ENCODE peak calls at places on chromosome 4, in nine cellular contexts. Y is GM23338, N is tibial artery, U is neural progenitor cell, P is psoas muscle, C is cardiac fibroblast, T is coronary artery, W is endodermal cell, E is mammary epithelial cell. J is an unnamed sample.

GRCh38 chr4:53616219-53616618 is 24.9 kb upstream of the LNX1 start:
- DNase-seq in Y (no peak), N (no peak), U (no peak), P (no peak), C (no peak), T (no peak), W (no peak), E (no peak), J (no peak)

GRCh38 chr4:139815646-139816601 is 150.3 kb downstream of the MGST2 start:
- DNase-seq in Y (peak; percentile 80), N (peak; percentile 71), U (peak; percentile 81), P (peak; percentile 78), C (peak; percentile 80), T (no peak), W (peak; percentile 86), E (no peak), J (peak; percentile 83)

GRCh38 chr4:142128529-142128928 is 492.1 kb downstream of the IL15 start:
- DNase-seq in Y (peak; percentile 7), N (no peak), U (no peak), P (no peak), C (no peak), T (peak; percentile 72), W (no peak), E (no peak), J (peak; percentile 53)

GRCh38 chr4:8580321-8581093 is at the start of gene GPR78:
- DNase-seq in Y (peak; percentile 95), N (no peak), U (peak; percentile 96), P (peak; percentile 70), C (peak; percentile 46), T (no peak), W (peak; percentile 98), E (peak; percentile 29), J (peak; percentile 39)

GRCh38 chr4:188403272-188403671 is 264.0 kb downstream of the TRIML1 start:
- DNase-seq in Y (peak; percentile 63), N (no peak), U (peak; percentile 20), P (no peak), C (no peak), T (no peak), W (peak; percentile 76), E (peak; percentile 41), J (no peak)

GRCh38 chr4:14681330-14681729 is 321.0 kb upstream of the CPEB2 start:
- DNase-seq in Y (no peak), N (no peak), U (no peak), P (no peak), C (no peak), T (no peak), W (no peak), E (no peak), J (no peak)

GRCh38 chr4:151675366-151676060 is 85.3 kb downstream of the GATB start:
- DNase-seq in Y (no peak), N (no peak), U (peak; percentile 51), P (no peak), C (peak; percentile 49), T (no peak), W (no peak), E (peak; percentile 33), J (peak; percentile 29)

GRCh38 chr4:15729910-15730533 is 27.2 kb downstream of the BST1 start:
- DNase-seq in Y (peak; percentile 77), N (no peak), U (peak; percentile 63), P (no peak), C (peak; percentile 64), T (no peak), W (no peak), E (peak; percentile 33), J (peak; percentile 67)

GRCh38 chr4:176134670-176135069 is 60.7 kb downstream of the SPATA4 start:
- DNase-seq in Y (no peak), N (no peak), U (no peak), P (no peak), C (no peak), T (no peak), W (no peak), E (no peak), J (no peak)
- H3K4me3 ChIP-seq in Y (no peak overlapping the region), N (no peak overlapping the region), U (no peak overlapping the region), P (no peak overlapping the region), C (no peak overlapping the region), T (no peak overlapping the region), W (no peak overlapping the region), E (no peak overlapping the region), J (no peak overlapping the region)

DNA sequence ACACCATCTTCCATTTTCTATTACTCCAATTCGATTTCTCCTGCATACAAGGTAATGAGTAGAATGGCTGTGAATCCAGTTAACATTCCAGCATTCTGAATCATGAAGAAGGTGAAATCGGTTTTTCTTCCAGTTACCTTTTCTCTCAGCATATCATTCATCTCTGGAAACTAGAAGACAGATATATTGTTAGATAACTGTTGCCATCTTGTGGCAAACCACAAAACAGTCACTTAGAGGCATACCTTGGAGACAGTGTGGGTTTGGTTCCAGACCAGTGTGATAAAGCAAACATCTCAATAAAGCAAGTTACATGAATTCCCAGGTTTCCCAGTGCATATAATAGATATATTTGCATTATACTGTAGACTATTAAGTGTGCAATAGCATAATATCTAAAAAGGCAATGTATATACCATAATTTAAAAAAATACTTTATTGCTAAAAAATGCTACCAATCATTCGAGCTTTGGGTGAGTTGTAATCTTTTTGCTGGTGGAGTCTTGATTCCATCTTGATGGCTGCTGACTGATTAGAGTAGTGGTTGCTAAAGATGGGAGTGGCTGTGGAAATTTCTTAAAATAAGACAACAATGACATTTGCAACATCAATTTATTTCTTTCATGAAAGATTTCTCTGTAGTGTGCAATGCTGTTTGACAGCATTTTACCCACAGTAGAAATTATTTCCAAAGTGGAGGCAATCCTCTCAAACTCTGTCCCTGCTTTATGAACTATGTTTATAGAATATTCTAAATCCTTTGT is 82.1 kb downstream of the SLC39A8 start:
- DNase-seq in Y (peak; percentile 68), N (no peak), U (peak; percentile 66), P (no peak), C (peak; percentile 65), T (no peak), W (no peak), E (peak; percentile 70), J (peak; percentile 70)
- TF ChIP-seq CTCF in Y (peak; percentile 73), N (peak; percentile 40), U (peak; percentile 81), P (peak; percentile 44), C (peak; percentile 51), T (no peak), W (peak; percentile 77), E (peak; percentile 62), J (peak; percentile 52)

DNA sequence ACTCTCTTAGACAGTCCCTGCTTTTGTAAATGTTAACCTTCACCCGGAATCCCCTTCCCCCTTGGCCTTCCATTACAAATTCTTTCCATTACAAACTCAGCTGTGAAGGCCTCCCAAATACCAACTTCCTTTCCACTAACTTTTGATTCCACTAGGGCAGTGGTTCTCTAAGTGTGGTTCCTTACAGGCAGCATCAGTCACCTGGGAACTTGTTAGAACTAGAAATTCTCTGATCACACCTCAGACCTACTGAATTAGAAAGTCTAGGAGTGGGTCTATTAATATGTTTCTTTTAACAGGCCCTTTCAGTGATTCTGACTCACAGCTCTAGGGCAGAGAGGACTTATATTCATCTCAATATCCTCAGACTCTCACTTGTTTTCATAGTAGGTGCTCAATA is 19.0 kb upstream of the MRPL1 start:
- DNase-seq in Y (peak; percentile 29), N (no peak), U (no peak), P (no peak), C (no peak), T (no peak), W (no peak), E (peak; percentile 54), J (no peak)
- H3K4me3 ChIP-seq in Y (no peak overlapping the region), N (no peak overlapping the region), U (no peak overlapping the region), P (no peak overlapping the region), C (no peak overlapping the region), T (no peak overlapping the region), W (no peak overlapping the region), E (no peak overlapping the region), J (no peak overlapping the region)

DNA sequence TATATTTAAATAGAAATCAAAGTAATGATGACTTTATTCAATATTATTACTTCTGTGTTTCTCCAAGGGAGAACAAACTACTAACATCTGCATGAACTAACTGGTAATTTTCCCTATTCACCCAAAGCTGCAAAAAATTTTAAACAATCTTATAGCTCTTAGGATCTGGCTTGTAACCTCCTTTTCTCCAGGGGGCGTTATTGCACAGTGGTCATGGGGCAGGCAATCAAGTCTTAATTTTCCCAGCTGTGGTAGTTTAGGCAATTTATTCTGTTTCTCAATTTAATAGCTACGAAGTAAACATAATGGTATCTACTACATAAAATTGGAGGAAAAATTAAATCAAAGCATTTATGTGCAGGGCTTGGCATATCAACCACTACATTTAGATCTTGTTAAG is 137.5 kb upstream of the GUCY1A1 start:
- DNase-seq in Y (peak; percentile 61), N (no peak), U (peak; percentile 41), P (no peak), C (peak; percentile 45), T (no peak), W (peak; percentile 64), E (no peak), J (no peak)
- TF ChIP-seq CTCF in Y (peak; percentile 75), N (no peak), U (peak; percentile 58), P (no peak), C (peak; percentile 10), T (no peak), W (peak; percentile 77), E (peak; percentile 69), J (no peak)

GRCh38 chr4:17869327-17869726 is 58.5 kb downstream of the NCAPG start:
- DNase-seq in Y (no peak), N (no peak), U (no peak), P (no peak), C (no peak), T (no peak), W (no peak), E (no peak), J (no peak)

GRCh38 chr4:17866790-17867189 is 56.0 kb downstream of the NCAPG start:
- DNase-seq in Y (peak; percentile 1), N (no peak), U (no peak), P (no peak), C (no peak), T (no peak), W (no peak), E (no peak), J (no peak)

GRCh38 chr4:17867259-17867658 is 56.5 kb downstream of the NCAPG start:
- DNase-seq in Y (no peak), N (no peak), U (no peak), P (no peak), C (no peak), T (no peak), W (no peak), E (no peak), J (no peak)

DNA sequence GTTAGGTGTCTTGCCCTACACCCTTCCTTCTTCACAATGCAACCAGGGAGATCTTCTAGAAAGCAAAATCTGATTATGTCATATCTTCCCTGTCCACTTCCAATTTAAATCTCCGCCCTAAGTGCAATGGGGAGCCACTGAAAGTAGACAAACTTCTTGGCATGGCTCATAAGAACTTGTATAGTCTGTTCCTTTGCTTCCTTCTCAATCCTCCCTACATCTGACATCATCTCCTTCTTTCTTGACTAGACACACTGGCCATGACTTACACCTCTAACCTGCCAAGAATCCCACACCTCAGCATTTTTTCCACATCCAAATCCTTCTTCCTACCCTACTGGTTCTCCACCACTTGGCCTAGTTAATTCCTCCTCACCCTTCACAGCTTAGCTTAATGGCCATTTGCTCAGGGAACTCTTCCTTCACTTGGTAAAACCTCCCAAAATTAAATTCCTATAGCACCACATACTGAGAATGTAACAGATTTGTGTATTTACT is 55.1 kb downstream of the NCAPG start:
- DNase-seq in Y (no peak), N (no peak), U (no peak), P (no peak), C (no peak), T (no peak), W (no peak), E (no peak), J (no peak)
- H3K4me3 ChIP-seq in Y (no peak overlapping the region), N (no peak overlapping the region), U (no peak overlapping the region), P (no peak overlapping the region), C (no peak overlapping the region), T (no peak overlapping the region), W (no peak overlapping the region), E (no peak overlapping the region), J (no peak overlapping the region)

GRCh38 chr4:76377922-76378321 is 43.0 kb downstream of the CCDC158 start:
- DNase-seq in Y (peak; percentile 84), N (no peak), U (peak; percentile 69), P (no peak), C (peak; percentile 61), T (no peak), W (peak; percentile 76), E (no peak), J (peak; percentile 69)
- TF ChIP-seq CTCF in Y (peak; percentile 98), N (peak; percentile 15), U (peak; percentile 87), P (no peak), C (peak; percentile 62), T (no peak), W (peak; percentile 93), E (peak; percentile 47), J (peak; percentile 50)